ENCODE peak calls at places on chromosomes 12 and 14, in nine cellular contexts. One of them, this sample, is unnamed.

GRCh38 chr12:111557271-111558106 is 41.6 kb downstream of the ATXN2 start:
- DNase-seq in AG04450: no peak
- DNase-seq in effector memory CD4-positive, alpha-beta T cell: no peak
- DNase-seq in PC-3: peak
- DNase-seq in body of pancreas: no peak
- DNase-seq in ovary: no peak
- DNase-seq in RWPE1: no peak
- DNase-seq in substantia nigra: no peak
- DNase-seq in dorsolateral prefrontal cortex: no peak
- DNase-seq in this sample: no peak

GRCh38 chr12:67386869-67387570 is 117.9 kb downstream of the CAND1 start:
- DNase-seq in AG04450: no peak
- DNase-seq in effector memory CD4-positive, alpha-beta T cell: no peak
- DNase-seq in PC-3: no peak
- DNase-seq in body of pancreas: no peak
- DNase-seq in ovary: no peak
- DNase-seq in RWPE1: no peak
- DNase-seq in substantia nigra: no peak
- DNase-seq in dorsolateral prefrontal cortex: no peak
- DNase-seq in this sample: no peak

GRCh38 chr12:13288501-13288900 is 92.0 kb downstream of the EMP1 start:
- DNase-seq in AG04450: no peak
- DNase-seq in effector memory CD4-positive, alpha-beta T cell: no peak
- DNase-seq in PC-3: no peak
- DNase-seq in body of pancreas: no peak
- DNase-seq in ovary: no peak
- DNase-seq in RWPE1: no peak
- DNase-seq in substantia nigra: no peak
- DNase-seq in dorsolateral prefrontal cortex: no peak
- DNase-seq in this sample: no peak

GRCh38 chr14:97179573-97179972 is 382.4 kb downstream of the VRK1 start:
- DNase-seq in AG04450: no peak
- DNase-seq in effector memory CD4-positive, alpha-beta T cell: no peak
- DNase-seq in PC-3: peak
- DNase-seq in body of pancreas: no peak
- DNase-seq in ovary: no peak
- DNase-seq in RWPE1: no peak
- DNase-seq in substantia nigra: no peak
- DNase-seq in dorsolateral prefrontal cortex: no peak
- DNase-seq in this sample: no peak

GRCh38 chr14:24162083-24162482 is 1.0 kb downstream of the IRF9 start:
- DNase-seq in AG04450: no peak
- DNase-seq in effector memory CD4-positive, alpha-beta T cell: no peak
- DNase-seq in PC-3: no peak
- DNase-seq in body of pancreas: no peak
- DNase-seq in ovary: peak
- DNase-seq in RWPE1: no peak
- DNase-seq in substantia nigra: no peak
- DNase-seq in dorsolateral prefrontal cortex: no peak
- DNase-seq in this sample: no peak

GRCh38 chr14:91883770-91884169 is 16.4 kb upstream of the TC2N start:
- DNase-seq in AG04450: no peak
- DNase-seq in effector memory CD4-positive, alpha-beta T cell: no peak
- DNase-seq in PC-3: no peak
- DNase-seq in body of pancreas: no peak
- DNase-seq in ovary: no peak
- DNase-seq in RWPE1: no peak
- DNase-seq in substantia nigra: no peak
- DNase-seq in dorsolateral prefrontal cortex: no peak
- DNase-seq in this sample: no peak

GRCh38 chr14:53954551-53955233 is 1.9 kb downstream of the BMP4 start:
- DNase-seq in AG04450: no peak
- DNase-seq in effector memory CD4-positive, alpha-beta T cell: no peak
- DNase-seq in PC-3: peak
- DNase-seq in body of pancreas: peak
- DNase-seq in ovary: peak
- DNase-seq in RWPE1: no peak
- DNase-seq in substantia nigra: no peak
- DNase-seq in dorsolateral prefrontal cortex: no peak
- DNase-seq in this sample: peak

GRCh38 chr12:44748950-44749468 is 127.1 kb downstream of the NELL2 start:
- DNase-seq in AG04450: no peak
- DNase-seq in effector memory CD4-positive, alpha-beta T cell: no peak
- DNase-seq in PC-3: no peak
- DNase-seq in body of pancreas: no peak
- DNase-seq in ovary: no peak
- DNase-seq in RWPE1: no peak
- DNase-seq in substantia nigra: no peak
- DNase-seq in dorsolateral prefrontal cortex: no peak
- DNase-seq in this sample: no peak

GRCh38 chr14:22552827-22553076 is 36.3 kb downstream of the DAD1 start:
- DNase-seq in AG04450: no peak
- DNase-seq in effector memory CD4-positive, alpha-beta T cell: no peak
- DNase-seq in PC-3: no peak
- DNase-seq in body of pancreas: no peak
- DNase-seq in ovary: no peak
- DNase-seq in RWPE1: no peak
- DNase-seq in substantia nigra: no peak
- DNase-seq in dorsolateral prefrontal cortex: no peak
- DNase-seq in this sample: no peak

GRCh38 chr14:22553445-22553844 is 35.6 kb downstream of the DAD1 start:
- DNase-seq in AG04450: no peak
- DNase-seq in effector memory CD4-positive, alpha-beta T cell: no peak
- DNase-seq in PC-3: no peak
- DNase-seq in body of pancreas: no peak
- DNase-seq in ovary: no peak
- DNase-seq in RWPE1: no peak
- DNase-seq in substantia nigra: no peak
- DNase-seq in dorsolateral prefrontal cortex: no peak
- DNase-seq in this sample: no peak

GRCh38 chr14:22549981-22550670 is 38.9 kb downstream of the DAD1 start:
- DNase-seq in AG04450: peak
- DNase-seq in effector memory CD4-positive, alpha-beta T cell: peak
- DNase-seq in PC-3: peak
- DNase-seq in body of pancreas: no peak
- DNase-seq in ovary: no peak
- DNase-seq in RWPE1: no peak
- DNase-seq in substantia nigra: no peak
- DNase-seq in dorsolateral prefrontal cortex: no peak
- DNase-seq in this sample: peak

GRCh38 chr14:22552001-22552826 is 36.8 kb downstream of the DAD1 start:
- DNase-seq in AG04450: no peak
- DNase-seq in effector memory CD4-positive, alpha-beta T cell: no peak
- DNase-seq in PC-3: no peak
- DNase-seq in body of pancreas: no peak
- DNase-seq in ovary: no peak
- DNase-seq in RWPE1: no peak
- DNase-seq in substantia nigra: no peak
- DNase-seq in dorsolateral prefrontal cortex: no peak
- DNase-seq in this sample: peak

DNA sequence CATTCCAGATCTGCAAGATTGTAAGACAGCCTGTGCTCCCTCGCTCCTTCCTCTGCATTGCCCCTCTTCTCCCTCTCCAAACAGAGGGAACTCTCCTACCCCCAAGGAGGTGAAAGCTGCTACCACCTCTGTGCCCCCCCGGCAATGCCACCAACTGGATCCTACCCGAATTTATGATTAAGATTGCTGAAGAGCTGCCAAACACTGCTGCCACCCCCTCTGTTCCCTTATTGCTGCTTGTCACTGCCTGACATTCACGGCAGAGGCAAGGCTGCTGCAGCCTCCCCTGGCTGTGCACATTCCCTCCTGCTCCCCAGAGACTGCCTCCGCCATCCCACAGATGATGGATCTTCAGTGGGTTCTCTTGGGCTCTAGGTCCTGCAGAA is 37.4 kb downstream of the DAD1 start:
- DNase-seq in AG04450: no peak
- DNase-seq in effector memory CD4-positive, alpha-beta T cell: no peak
- DNase-seq in PC-3: peak
- DNase-seq in body of pancreas: no peak
- DNase-seq in ovary: no peak
- DNase-seq in RWPE1: no peak
- DNase-seq in substantia nigra: no peak
- DNase-seq in dorsolateral prefrontal cortex: peak
- DNase-seq in this sample: peak
- H3K27ac ChIP-seq in AG04450: no peak
- H3K27ac ChIP-seq in effector memory CD4-positive, alpha-beta T cell: peak
- H3K27ac ChIP-seq in PC-3: peak
- H3K27ac ChIP-seq in body of pancreas: no peak
- H3K27ac ChIP-seq in ovary: no peak
- H3K27ac ChIP-seq in RWPE1: no peak
- H3K27ac ChIP-seq in substantia nigra: no peak
- H3K27ac ChIP-seq in dorsolateral prefrontal cortex: no peak
- H3K27ac ChIP-seq in this sample: peak

GRCh38 chr12:16348435-16349131 is 1.1 kb downstream of the MGST1 start:
- DNase-seq in AG04450: no peak
- DNase-seq in effector memory CD4-positive, alpha-beta T cell: no peak
- DNase-seq in PC-3: no peak
- DNase-seq in body of pancreas: no peak
- DNase-seq in ovary: no peak
- DNase-seq in RWPE1: no peak
- DNase-seq in substantia nigra: no peak
- DNase-seq in dorsolateral prefrontal cortex: no peak
- DNase-seq in this sample: no peak

GRCh38 chr12:16345105-16345504 is 2.3 kb upstream of the MGST1 start:
- DNase-seq in AG04450: no peak
- DNase-seq in effector memory CD4-positive, alpha-beta T cell: no peak
- DNase-seq in PC-3: no peak
- DNase-seq in body of pancreas: no peak
- DNase-seq in ovary: no peak
- DNase-seq in RWPE1: no peak
- DNase-seq in substantia nigra: no peak
- DNase-seq in dorsolateral prefrontal cortex: no peak
- DNase-seq in this sample: no peak

GRCh38 chr12:16349132-16349463 is 1.7 kb downstream of the MGST1 start:
- DNase-seq in AG04450: peak
- DNase-seq in effector memory CD4-positive, alpha-beta T cell: no peak
- DNase-seq in PC-3: peak
- DNase-seq in body of pancreas: peak
- DNase-seq in ovary: no peak
- DNase-seq in RWPE1: peak
- DNase-seq in substantia nigra: no peak
- DNase-seq in dorsolateral prefrontal cortex: no peak
- DNase-seq in this sample: no peak

GRCh38 chr12:16346931-16347330 is 514 bp upstream of the MGST1 start:
- DNase-seq in AG04450: no peak
- DNase-seq in effector memory CD4-positive, alpha-beta T cell: no peak
- DNase-seq in PC-3: no peak
- DNase-seq in body of pancreas: no peak
- DNase-seq in ovary: no peak
- DNase-seq in RWPE1: no peak
- DNase-seq in substantia nigra: no peak
- DNase-seq in dorsolateral prefrontal cortex: no peak
- DNase-seq in this sample: no peak

DNA sequence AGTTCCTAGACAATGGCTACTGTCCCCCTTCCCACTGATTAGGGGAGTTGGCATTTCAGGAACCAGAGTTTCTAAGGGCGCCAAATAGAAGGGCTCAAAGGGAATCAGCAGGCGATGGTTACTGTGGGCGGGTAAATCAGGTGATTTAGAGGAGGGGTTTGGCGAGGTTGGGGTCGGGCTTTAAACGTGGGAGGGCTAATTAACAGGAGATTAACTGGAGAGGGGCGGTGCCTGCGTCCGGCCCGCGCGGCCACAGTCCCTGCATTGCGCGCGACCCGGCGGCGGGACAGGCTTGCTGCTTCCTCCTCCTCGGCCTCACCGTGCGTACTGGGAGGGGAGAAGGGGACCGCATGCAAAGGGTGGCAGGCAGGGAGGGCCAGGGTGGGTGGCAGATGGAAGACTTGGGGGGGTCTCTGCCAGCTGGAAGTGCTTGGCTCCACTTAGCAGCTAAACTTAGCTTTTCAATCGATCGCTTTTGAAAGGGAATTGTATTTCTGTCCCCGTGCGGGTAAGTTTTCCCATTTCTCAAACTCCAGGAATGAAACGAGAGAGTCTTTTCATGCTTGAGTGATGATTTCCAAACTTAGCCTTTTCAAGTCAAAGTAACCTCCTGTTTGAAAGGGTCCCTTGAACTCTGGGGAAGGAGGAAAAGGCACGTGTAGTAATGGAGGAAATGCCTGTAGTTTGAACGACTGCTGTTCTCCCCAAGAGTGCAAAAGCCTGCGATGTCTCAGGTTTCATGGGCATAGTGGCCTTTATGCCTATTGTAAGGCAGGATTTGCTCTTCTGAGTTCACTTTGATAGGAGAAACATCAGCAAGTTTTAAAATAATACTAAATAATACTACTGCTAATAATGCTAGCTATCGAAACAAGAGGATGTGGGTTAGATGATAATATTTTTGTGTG is at the start of gene MGST1:
- DNase-seq in AG04450: no peak
- DNase-seq in effector memory CD4-positive, alpha-beta T cell: no peak
- DNase-seq in PC-3: peak
- DNase-seq in body of pancreas: peak
- DNase-seq in ovary: no peak
- DNase-seq in RWPE1: peak
- DNase-seq in substantia nigra: no peak
- DNase-seq in dorsolateral prefrontal cortex: peak
- DNase-seq in this sample: no peak
- H3K27ac ChIP-seq in AG04450: peak
- H3K27ac ChIP-seq in effector memory CD4-positive, alpha-beta T cell: no peak
- H3K27ac ChIP-seq in PC-3: peak
- H3K27ac ChIP-seq in body of pancreas: peak
- H3K27ac ChIP-seq in ovary: no peak
- H3K27ac ChIP-seq in RWPE1: peak
- H3K27ac ChIP-seq in substantia nigra: peak
- H3K27ac ChIP-seq in dorsolateral prefrontal cortex: peak
- H3K27ac ChIP-seq in this sample: no peak

GRCh38 chr12:725076-725475 is 27.3 kb upstream of the WNK1 start:
- DNase-seq in AG04450: no peak
- DNase-seq in effector memory CD4-positive, alpha-beta T cell: no peak
- DNase-seq in PC-3: no peak
- DNase-seq in body of pancreas: no peak
- DNase-seq in ovary: no peak
- DNase-seq in RWPE1: no peak
- DNase-seq in substantia nigra: no peak
- DNase-seq in dorsolateral prefrontal cortex: no peak
- DNase-seq in this sample: no peak

GRCh38 chr12:726281-727140 is 25.9 kb upstream of the WNK1 start:
- DNase-seq in AG04450: no peak
- DNase-seq in effector memory CD4-positive, alpha-beta T cell: no peak
- DNase-seq in PC-3: peak
- DNase-seq in body of pancreas: no peak
- DNase-seq in ovary: no peak
- DNase-seq in RWPE1: peak
- DNase-seq in substantia nigra: no peak
- DNase-seq in dorsolateral prefrontal cortex: no peak
- DNase-seq in this sample: no peak

GRCh38 chr12:728781-729180 is 23.6 kb upstream of the WNK1 start:
- DNase-seq in AG04450: no peak
- DNase-seq in effector memory CD4-positive, alpha-beta T cell: no peak
- DNase-seq in PC-3: no peak
- DNase-seq in body of pancreas: no peak
- DNase-seq in ovary: no peak
- DNase-seq in RWPE1: no peak
- DNase-seq in substantia nigra: no peak
- DNase-seq in dorsolateral prefrontal cortex: no peak
- DNase-seq in this sample: no peak

GRCh38 chr12:724194-724855 is 28.1 kb upstream of the WNK1 start:
- DNase-seq in AG04450: no peak
- DNase-seq in effector memory CD4-positive, alpha-beta T cell: peak
- DNase-seq in PC-3: peak
- DNase-seq in body of pancreas: no peak
- DNase-seq in ovary: no peak
- DNase-seq in RWPE1: peak
- DNase-seq in substantia nigra: no peak
- DNase-seq in dorsolateral prefrontal cortex: no peak
- DNase-seq in this sample: no peak

GRCh38 chr12:727321-727720 is 25.1 kb upstream of the WNK1 start:
- DNase-seq in AG04450: no peak
- DNase-seq in effector memory CD4-positive, alpha-beta T cell: no peak
- DNase-seq in PC-3: no peak
- DNase-seq in body of pancreas: no peak
- DNase-seq in ovary: no peak
- DNase-seq in RWPE1: no peak
- DNase-seq in substantia nigra: no peak
- DNase-seq in dorsolateral prefrontal cortex: no peak
- DNase-seq in this sample: no peak
- H3K27ac ChIP-seq in AG04450: no peak
- H3K27ac ChIP-seq in effector memory CD4-positive, alpha-beta T cell: no peak
- H3K27ac ChIP-seq in PC-3: no peak
- H3K27ac ChIP-seq in body of pancreas: no peak
- H3K27ac ChIP-seq in ovary: no peak
- H3K27ac ChIP-seq in RWPE1: no peak
- H3K27ac ChIP-seq in substantia nigra: no peak
- H3K27ac ChIP-seq in dorsolateral prefrontal cortex: no peak
- H3K27ac ChIP-seq in this sample: no peak

DNA sequence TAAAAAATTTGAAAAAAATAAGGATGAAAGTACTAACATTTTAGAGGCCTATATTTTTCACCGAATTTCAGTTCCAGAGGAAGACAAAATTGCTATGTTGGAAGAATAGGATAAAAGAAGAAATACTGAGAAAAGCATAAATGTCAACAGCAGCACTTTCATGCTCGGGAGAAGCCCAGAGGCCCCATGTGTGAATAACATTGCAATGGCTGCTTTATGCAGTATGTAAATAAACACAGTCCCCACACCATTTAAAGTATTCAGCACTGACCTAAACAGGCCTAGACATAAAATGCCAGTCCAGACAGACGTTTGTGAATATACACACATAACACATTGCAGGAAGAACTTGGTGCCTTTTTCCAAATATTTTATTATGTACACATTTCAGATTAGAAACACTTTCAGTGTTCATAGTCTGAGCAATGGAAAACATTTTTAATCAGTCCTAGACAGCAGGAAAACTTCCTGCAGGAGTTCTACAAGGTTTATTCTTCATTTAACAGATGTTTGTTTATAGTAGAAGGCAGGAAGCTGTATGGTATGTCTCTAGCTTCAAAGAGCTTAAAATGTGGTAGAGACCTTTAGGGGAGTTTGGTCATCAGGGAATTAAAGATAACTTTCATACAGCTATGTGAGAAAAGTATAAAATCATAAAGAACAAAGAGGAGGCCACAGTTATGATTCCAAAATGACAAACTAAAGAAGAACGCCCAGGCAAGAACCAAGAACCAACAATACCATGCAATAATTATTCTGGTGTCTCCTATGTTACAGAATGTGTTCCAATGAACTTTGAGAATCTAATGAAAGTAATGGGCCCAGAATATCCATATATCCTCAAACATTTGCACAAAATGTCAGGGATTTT is 30.5 kb upstream of the SLC38A2 start:
- DNase-seq in AG04450: no peak
- DNase-seq in effector memory CD4-positive, alpha-beta T cell: no peak
- DNase-seq in PC-3: peak
- DNase-seq in body of pancreas: no peak
- DNase-seq in ovary: no peak
- DNase-seq in RWPE1: no peak
- DNase-seq in substantia nigra: no peak
- DNase-seq in dorsolateral prefrontal cortex: no peak
- DNase-seq in this sample: peak
- H3K27ac ChIP-seq in AG04450: no peak
- H3K27ac ChIP-seq in effector memory CD4-positive, alpha-beta T cell: no peak
- H3K27ac ChIP-seq in PC-3: peak
- H3K27ac ChIP-seq in body of pancreas: no peak
- H3K27ac ChIP-seq in ovary: peak
- H3K27ac ChIP-seq in RWPE1: no peak
- H3K27ac ChIP-seq in substantia nigra: no peak
- H3K27ac ChIP-seq in dorsolateral prefrontal cortex: no peak
- H3K27ac ChIP-seq in this sample: peak